ENCODE peak calls at places on chromosomes 6 and 20, in five cellular contexts. O is ovary; I is PC-9; Y is lung; F is effector memory CD4-positive, alpha-beta T cell. S is an unnamed sample.
A peak's percentile ranks its signal among the peaks of the same experiment; 100 is the strongest.

GRCh38 chr20:64106981-64107735 is at the start of gene NPBWR2:
- DNase-seq in I (peak; percentile 32), F (no peak), Y (no peak), O (peak; percentile 10), S (no peak)

GRCh38 chr6:17431581-17431980 is 38.2 kb downstream of the CAP2 start:
- DNase-seq in F (no peak), I (no peak), O (no peak), Y (no peak), S (no peak)

GRCh38 chr20:43715044-43715443 is 11.8 kb downstream of the GTSF1L start:
- DNase-seq in F (no peak), I (no peak), O (no peak), Y (no peak), S (no peak)

GRCh38 chr6:139600313-139600712 is 225.9 kb upstream of the CITED2 start:
- DNase-seq in I (peak; percentile 13), Y (no peak), F (no peak), O (no peak), S (no peak)

GRCh38 chr6:29834564-29835436 is 7.2 kb downstream of the HLA-G start:
- DNase-seq in Y (no peak), F (peak; percentile 25), O (no peak), I (no peak), S (peak; percentile 42)

GRCh38 chr6:170147056-170147787 is 143.7 kb downstream of the DLL1 start:
- DNase-seq in I (no peak), Y (no peak), F (no peak), O (no peak), S (no peak)

GRCh38 chr6:396126-396520 is 4.6 kb downstream of the IRF4 start:
- DNase-seq in O (no peak), F (no peak), Y (no peak), I (no peak), S (no peak)

GRCh38 chr6:155832596-155832995 is 377.0 kb upstream of the NOX3 start:
- DNase-seq in Y (no peak), O (no peak), I (no peak), F (no peak), S (no peak)

GRCh38 chr6:165649701-165650137 is 13.3 kb downstream of the PDE10A start:
- DNase-seq in O (peak; percentile 58), I (no peak), F (no peak), Y (no peak), S (no peak)

GRCh38 chr6:33082702-33083101 is 6.9 kb downstream of the HLA-DPB1 start:
- DNase-seq in I (no peak), F (no peak), O (no peak), Y (no peak), S (no peak)

GRCh38 chr6:115680621-115681020 is 380.1 kb downstream of the FRK start:
- DNase-seq in Y (no peak), I (no peak), O (no peak), F (no peak), S (no peak)

GRCh38 chr6:115675443-115675842 is 385.2 kb downstream of the FRK start:
- DNase-seq in I (peak; percentile 23), Y (no peak), O (no peak), F (no peak), S (no peak)
- H3K4me1 ChIP-seq in I (no peaks in the 10 kb centered on the region), Y (no peaks in the 10 kb centered on the region), O (no peaks in the 10 kb centered on the region), F (no peaks in the 10 kb centered on the region), S (no peaks in the 10 kb centered on the region)

GRCh38 chr6:26122402-26122792 is 35.2 kb downstream of the HFE start:
- DNase-seq in Y (no peak), I (no peak), F (no peak), O (peak; percentile 41), S (no peak)

GRCh38 chr6:26120807-26121140 is 33.5 kb downstream of the HFE start:
- DNase-seq in Y (no peak), I (no peak), O (no peak), F (no peak), S (no peak)

GRCh38 chr6:26122005-26122388 is 34.8 kb downstream of the HFE start:
- DNase-seq in O (no peak), F (no peak), Y (no peak), I (no peak), S (no peak)

GRCh38 chr6:26122793-26123674 is 35.8 kb downstream of the HFE start:
- DNase-seq in I (peak; percentile 98), F (peak; percentile 84), O (peak; percentile 92), Y (peak; percentile 97), S (peak; percentile 88)

DNA sequence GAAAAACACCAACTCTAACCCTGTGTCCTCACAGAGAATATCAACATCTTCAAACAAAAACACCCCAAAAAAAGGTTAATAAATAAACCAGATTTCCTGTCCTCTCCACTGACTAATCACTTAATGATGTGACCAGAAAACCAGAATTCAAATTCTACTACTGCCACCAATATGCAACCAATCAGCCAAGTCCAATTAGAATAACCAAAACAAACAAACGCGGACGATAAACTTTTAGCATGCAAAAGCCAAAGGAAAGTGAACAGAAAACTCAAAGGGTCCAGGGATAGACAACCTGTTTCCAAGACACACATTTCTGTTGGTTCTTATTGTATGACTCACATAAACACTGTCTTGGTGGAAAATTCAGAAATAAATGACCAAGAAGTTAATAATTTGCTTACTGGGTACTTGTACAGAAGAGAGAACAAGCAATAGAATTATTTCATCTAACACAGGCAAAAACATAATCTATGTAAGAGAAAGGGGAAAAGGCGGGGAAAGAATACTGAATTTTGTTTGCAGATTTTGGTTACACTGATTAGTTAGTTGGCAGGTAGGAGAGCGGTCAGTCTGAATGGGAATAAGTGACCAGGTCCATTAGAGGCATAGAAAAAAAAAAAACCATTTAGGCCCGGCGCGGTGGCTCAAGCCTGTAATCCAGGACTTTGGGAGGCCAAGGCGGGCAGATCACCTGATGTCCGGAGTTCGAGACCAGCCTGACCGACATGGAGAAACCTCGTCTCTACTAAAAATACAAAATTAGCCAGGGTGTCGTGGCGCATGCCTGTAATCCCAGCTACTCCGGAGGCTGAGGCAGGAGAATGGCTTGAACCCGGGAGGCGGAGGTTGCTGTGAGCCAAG is 34.1 kb downstream of the HFE start:
- DNase-seq in Y (no peak), F (no peak), I (no peak), O (peak; percentile 27), S (no peak)
- H3K27ac ChIP-seq in Y (no peak overlapping the region), F (no peak overlapping the region), I (no peak overlapping the region), O (no peak overlapping the region), S (peak overlapping the region; percentile 97)

GRCh38 chr6:154503576-154504501 is 6.6 kb downstream of the CNKSR3 start:
- DNase-seq in F (no peak), I (no peak), Y (no peak), O (no peak), S (no peak)

GRCh38 chr6:154504865-154505449 is 5.5 kb downstream of the CNKSR3 start:
- DNase-seq in Y (no peak), O (no peak), I (no peak), F (no peak), S (no peak)

GRCh38 chr6:154507209-154507898 is 3.1 kb downstream of the CNKSR3 start:
- DNase-seq in O (no peak), I (no peak), Y (no peak), F (no peak), S (no peak)

GRCh38 chr6:154508573-154509375 is 1.7 kb downstream of the CNKSR3 start:
- DNase-seq in F (no peak), Y (no peak), O (no peak), I (peak; percentile 87), S (no peak)

DNA sequence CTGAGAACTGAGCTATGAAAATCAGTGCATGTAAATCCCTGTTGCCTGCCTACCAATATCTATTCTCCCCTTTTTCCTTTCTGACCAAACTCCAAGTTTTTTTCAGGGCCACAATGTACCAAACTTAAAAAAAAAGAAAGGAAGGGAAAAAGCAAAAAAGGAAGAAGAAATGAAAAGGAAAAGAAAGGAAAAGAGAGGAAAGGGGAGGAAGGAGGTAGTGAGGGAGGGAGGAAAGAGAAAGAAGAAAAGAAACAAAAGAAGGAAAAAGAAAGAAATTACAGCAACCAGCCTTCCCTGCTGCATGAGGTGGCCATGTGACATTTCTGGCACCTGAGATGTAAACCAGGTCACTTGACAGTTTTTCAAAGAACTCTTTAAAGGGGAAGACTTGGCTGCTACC is 4.4 kb downstream of the CNKSR3 start:
- DNase-seq in I (no peak), F (no peak), Y (no peak), O (no peak), S (no peak)
- H3K4me1 ChIP-seq in I (peaks cover 18% of the 10 kb centered on the region), F (peaks cover 11% of the 10 kb centered on the region), Y (peaks cover 15% of the 10 kb centered on the region), O (peaks cover 10% of the 10 kb centered on the region), S (peaks cover 17% of the 10 kb centered on the region)

DNA sequence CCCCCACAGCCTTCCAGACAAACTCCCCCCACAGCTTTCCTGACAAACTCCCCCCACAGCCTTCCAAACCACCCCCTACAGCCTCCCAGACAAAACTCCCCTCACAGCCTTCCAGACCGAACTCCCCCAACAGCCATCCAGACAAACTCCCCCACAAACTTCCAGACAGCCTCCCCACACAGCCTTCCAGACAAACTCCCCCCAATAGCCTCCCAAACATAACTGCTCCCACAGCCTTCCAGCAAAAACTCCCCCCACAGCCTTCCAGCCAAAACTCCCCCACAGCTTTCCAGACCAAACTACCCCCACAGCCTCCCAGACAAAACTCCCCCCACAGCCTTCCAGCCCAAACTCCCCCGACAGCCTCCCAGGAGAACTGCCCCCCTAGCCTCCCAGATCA is 37.8 kb upstream of the SYNDIG1 start:
- DNase-seq in O (no peak), I (no peak), Y (no peak), F (no peak), S (no peak)
- H3K27ac ChIP-seq in O (no peak overlapping the region), I (no peak overlapping the region), Y (no peak overlapping the region), F (no peak overlapping the region), S (no peak overlapping the region)

DNA sequence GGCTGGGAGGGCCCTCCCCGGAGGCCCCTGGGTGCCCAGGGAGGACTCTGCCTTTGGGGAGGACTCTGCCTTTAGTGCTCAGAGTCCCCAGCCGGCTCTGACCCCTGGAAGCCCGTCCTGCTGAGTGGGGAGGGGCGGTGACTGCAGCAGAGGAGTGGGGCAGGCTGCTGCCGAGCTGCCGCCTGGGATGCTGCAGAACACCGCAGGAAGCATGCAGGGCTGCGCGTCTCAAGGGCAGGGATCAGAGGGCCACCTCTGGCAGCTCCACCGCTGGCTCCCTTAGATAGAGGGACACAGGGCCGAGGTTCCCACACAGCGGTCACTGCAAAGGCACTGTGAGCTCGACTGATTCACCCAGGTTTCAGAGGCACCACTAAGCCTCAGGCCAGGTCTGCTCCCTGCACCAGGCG is 82.2 kb upstream of the GATA5 start:
- DNase-seq in O (no peak), Y (no peak), F (no peak), I (no peak), S (no peak)
- H3K4me1 ChIP-seq in O (no peaks in the 10 kb centered on the region), Y (no peaks in the 10 kb centered on the region), F (no peaks in the 10 kb centered on the region), I (peaks cover 7% of the 10 kb centered on the region), S (no peaks in the 10 kb centered on the region)

GRCh38 chr6:135219346-135219745 is 38.2 kb downstream of the MYB start:
- DNase-seq in I (no peak), Y (no peak), F (no peak), O (no peak), S (no peak)
- H3K27ac ChIP-seq in I (no peak overlapping the region), Y (no peak overlapping the region), F (no peak overlapping the region), O (no peak overlapping the region), S (no peak overlapping the region)

S was measured in CD4-positive, CD25-positive, alpha-beta regulatory T cell.